ENCODE peak calls at places on chromosome 10, in nine cellular contexts. O is astrocyte; L is CD8-positive, alpha-beta memory T cell; G is hepatocyte; M is left ventricle myocardium inferior; Z is mesendoderm; D is A673; X is iPS DF 6.9; F is GM23338. Q is an unnamed sample. For H3K4me1, the result is how much of the 10 kb centered on the place peaks cover.

GRCh38 chr10:114647545-114648138 is 10.4 kb downstream of the ABLIM1 start:
- DNase-seq in O (peak), L (no peak), G (no peak), M (no peak), Z (no peak), D (no peak), X (no peak), F (no peak), Q (no peak)

GRCh38 chr10:28566458-28566857 is 33.5 kb downstream of the WAC start:
- DNase-seq in O (no peak), L (no peak), G (no peak), M (no peak), Z (no peak), D (no peak), X (no peak), F (no peak), Q (no peak)

GRCh38 chr10:127346604-127347003 is 150.2 kb upstream of the INSYN2A start:
- DNase-seq in O (no peak), L (no peak), G (no peak), M (no peak), Z (no peak), D (no peak), X (no peak), F (no peak), Q (no peak)

GRCh38 chr10:59057350-59057749 is 119.1 kb upstream of the PHYHIPL start:
- DNase-seq in O (no peak), L (no peak), G (no peak), M (no peak), Z (peak), D (no peak), X (no peak), F (no peak), Q (no peak)

GRCh38 chr10:132667613-132668394 is 118.1 kb downstream of the NKX6-2 start:
- DNase-seq in O (peak), L (no peak), G (no peak), M (no peak), Z (no peak), D (peak), X (no peak), F (no peak), Q (no peak)

GRCh38 chr10:45673074-45673628 is 579 bp upstream of the ZFAND4 start:
- DNase-seq in O (peak), L (no peak), G (peak), M (no peak), Z (no peak), D (peak), X (no peak), F (peak), Q (no peak)

GRCh38 chr10:99391346-99391745 is 39.1 kb downstream of the GOT1 start:
- DNase-seq in O (no peak), L (no peak), G (no peak), M (no peak), Z (peak), D (no peak), X (no peak), F (no peak), Q (no peak)

GRCh38 chr10:3102721-3103410 is 35.5 kb downstream of the PFKP start:
- DNase-seq in O (peak), L (no peak), G (no peak), M (no peak), Z (no peak), D (no peak), X (no peak), F (no peak), Q (no peak)

GRCh38 chr10:87973635-87974034 is 110.2 kb downstream of the PTEN start:
- DNase-seq in O (peak), L (no peak), G (no peak), M (no peak), Z (peak), D (no peak), X (no peak), F (peak), Q (no peak)

GRCh38 chr10:103476046-103476768 is 2.8 kb downstream of the CALHM3 start:
- DNase-seq in O (no peak), L (no peak), G (no peak), M (no peak), Z (peak), D (no peak), X (peak), F (peak), Q (peak)

GRCh38 chr10:117503170-117503885 is 39.2 kb upstream of the EMX2 start:
- DNase-seq in O (no peak), L (no peak), G (peak), M (no peak), Z (no peak), D (peak), X (no peak), F (no peak), Q (peak)

GRCh38 chr10:18381679-18382078 is 241.5 kb downstream of the CACNB2 start:
- DNase-seq in O (no peak), L (no peak), G (no peak), M (no peak), Z (no peak), D (no peak), X (no peak), F (no peak), Q (no peak)

GRCh38 chr10:66784796-66785195 is 141.0 kb upstream of the LRRTM3 start:
- DNase-seq in O (peak), L (no peak), G (no peak), M (no peak), Z (no peak), D (no peak), X (no peak), F (no peak), Q (no peak)

GRCh38 chr10:6311700-6312330 is 109.1 kb downstream of the PFKFB3 start:
- DNase-seq in O (no peak), L (no peak), G (no peak), M (no peak), Z (no peak), D (no peak), X (no peak), F (no peak), Q (no peak)

GRCh38 chr10:77844713-77845454 is 81.7 kb downstream of the DLG5 start:
- DNase-seq in O (peak), L (no peak), G (peak), M (no peak), Z (peak), D (peak), X (no peak), F (peak), Q (no peak)

GRCh38 chr10:2576892-2577291 is 490.5 kb upstream of the PFKP start:
- DNase-seq in O (no peak), L (no peak), G (no peak), M (no peak), Z (peak), D (no peak), X (no peak), F (peak), Q (no peak)

GRCh38 chr10:31830887-31831286 is 97.7 kb downstream of the ARHGAP12 start:
- DNase-seq in O (peak), L (no peak), G (no peak), M (no peak), Z (no peak), D (peak), X (no peak), F (no peak), Q (no peak)

GRCh38 chr10:85259908-85260307 is 931.5 kb downstream of the CCSER2 start:
- DNase-seq in O (no peak), L (no peak), G (no peak), M (no peak), Z (no peak), D (no peak), X (no peak), F (no peak), Q (no peak)

GRCh38 chr10:44564801-44565200 is 179.9 kb upstream of the CXCL12 start:
- DNase-seq in O (no peak), L (no peak), G (no peak), M (no peak), Z (no peak), D (no peak), X (no peak), F (no peak), Q (no peak)

GRCh38 chr10:29862926-29863614 is 196.3 kb downstream of the JCAD start:
- DNase-seq in O (peak), L (no peak), G (no peak), M (no peak), Z (no peak), D (no peak), X (no peak), F (no peak), Q (no peak)

GRCh38 chr10:87578799-87579401 is 74.2 kb downstream of the MINPP1 start:
- DNase-seq in O (no peak), L (no peak), G (peak), M (no peak), Z (no peak), D (no peak), X (no peak), F (no peak), Q (no peak)

GRCh38 chr10:72315611-72316385 is 38.9 kb downstream of the DNAJB12 start:
- DNase-seq in O (peak), L (no peak), G (peak), M (no peak), Z (no peak), D (no peak), X (no peak), F (no peak), Q (no peak)

GRCh38 chr10:72314263-72314662 is 40.5 kb downstream of the DNAJB12 start:
- DNase-seq in O (no peak), L (no peak), G (no peak), M (no peak), Z (no peak), D (no peak), X (no peak), F (no peak), Q (no peak)

GRCh38 chr10:72315054-72315453 is 39.7 kb downstream of the DNAJB12 start:
- DNase-seq in O (no peak), L (no peak), G (peak), M (no peak), Z (peak), D (no peak), X (no peak), F (peak), Q (no peak)

GRCh38 chr10:72316748-72317435 is 37.8 kb downstream of the DNAJB12 start:
- DNase-seq in O (no peak), L (no peak), G (peak), M (peak), Z (no peak), D (peak), X (no peak), F (no peak), Q (peak)

GRCh38 chr10:72316386-72316700 is 38.4 kb downstream of the DNAJB12 start:
- DNase-seq in O (no peak), L (no peak), G (peak), M (no peak), Z (no peak), D (no peak), X (no peak), F (no peak), Q (no peak)
- H3K4me1 ChIP-seq in O (under half), L (half or more), G (under half), M (half or more), Z (under half), D (under half), X (under half), F (under half), Q (under half)

GRCh38 chr10:122346326-122346950 is 28.1 kb upstream of the PLEKHA1 start:
- DNase-seq in O (no peak), L (no peak), G (no peak), M (no peak), Z (no peak), D (no peak), X (no peak), F (no peak), Q (no peak)
- H3K4me1 ChIP-seq in O (under half), L (under half), G (under half), M (under half), Z (under half), D (under half), X (under half), F (under half), Q (under half)

GRCh38 chr10:35466661-35467060 is 130.4 kb downstream of the CCNY start:
- DNase-seq in O (no peak), L (no peak), G (no peak), M (no peak), Z (no peak), D (no peak), X (no peak), F (no peak), Q (no peak)
- H3K4me1 ChIP-seq in O (under half), L (half or more), G (under half), M (half or more), Z (under half), D (half or more), X (under half), F (half or more), Q (under half)

DNA sequence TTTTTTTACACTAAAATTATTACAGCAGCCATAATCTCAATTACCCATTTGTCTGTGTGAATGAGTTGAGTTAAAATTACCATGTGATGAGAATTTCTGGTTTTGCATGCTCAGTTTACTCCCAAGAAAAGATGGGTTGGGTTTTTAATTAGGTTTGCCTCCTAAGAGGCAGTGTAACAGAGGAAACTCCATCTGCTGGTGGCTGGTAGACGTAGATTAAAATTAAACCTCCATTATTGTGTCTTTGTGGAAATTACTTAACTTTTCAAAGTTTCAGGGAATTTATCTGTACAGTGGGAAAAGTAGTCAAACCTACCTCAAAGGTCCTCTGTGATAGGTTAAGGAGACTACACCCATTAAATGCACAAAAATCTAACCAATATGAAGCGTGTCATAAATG is 954.2 kb downstream of the PCDH15 start:
- DNase-seq in O (no peak), L (no peak), G (no peak), M (no peak), Z (peak), D (no peak), X (no peak), F (peak), Q (no peak)
- H3K4me1 ChIP-seq in O (under half), L (under half), G (under half), M (under half), Z (under half), D (under half), X (under half), F (under half), Q (under half)

DNA sequence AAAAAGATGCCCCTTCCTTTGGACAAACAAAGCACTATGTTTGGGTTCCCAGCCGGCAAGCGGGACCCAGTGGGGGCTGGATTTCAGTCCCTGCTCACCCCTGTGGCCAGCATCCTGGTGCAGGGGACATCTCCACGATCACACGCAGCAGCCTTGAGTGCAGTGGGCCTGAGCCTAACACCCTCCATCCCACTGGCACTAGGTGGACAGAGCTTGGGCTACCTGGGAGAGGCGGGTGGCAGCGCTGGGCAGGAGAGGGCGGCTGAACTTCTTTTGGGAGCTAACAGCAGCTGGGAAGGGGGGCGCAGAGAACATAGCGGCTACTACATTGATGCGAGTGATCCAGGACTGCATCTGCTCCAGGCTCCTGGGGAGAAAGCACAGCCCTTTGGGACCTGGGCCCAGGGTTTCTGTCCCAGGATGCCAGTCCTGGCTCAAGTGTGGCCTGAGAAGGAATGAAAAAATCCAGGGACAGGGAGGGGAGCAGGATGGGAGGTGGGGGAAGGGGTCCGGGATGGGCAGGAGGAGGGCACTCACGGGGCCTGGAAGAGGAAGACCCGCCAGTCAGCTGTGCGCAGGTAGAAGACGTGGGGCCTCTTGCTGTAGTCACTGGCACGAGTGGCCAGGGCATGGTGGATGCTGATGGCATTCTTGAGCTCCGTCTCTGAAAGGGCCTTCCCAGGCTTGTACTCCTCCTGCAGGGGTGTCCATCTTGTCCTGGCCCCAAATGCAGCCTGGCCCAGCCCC is 9.0 kb downstream of the NFKB2 start:
- DNase-seq in O (no peak), L (no peak), G (no peak), M (no peak), Z (no peak), D (no peak), X (no peak), F (no peak), Q (no peak)
- H3K4me1 ChIP-seq in O (under half), L (under half), G (under half), M (under half), Z (under half), D (under half), X (under half), F (under half), Q (under half)

GRCh38 chr10:97390096-97390495 is 11.0 kb downstream of the RRP12 start:
- DNase-seq in O (no peak), L (no peak), G (no peak), M (no peak), Z (no peak), D (no peak), X (no peak), F (no peak), Q (no peak)
- H3K4me1 ChIP-seq in O (under half), L (under half), G (under half), M (under half), Z (under half), D (under half), X (under half), F (under half), Q (under half)

DNA sequence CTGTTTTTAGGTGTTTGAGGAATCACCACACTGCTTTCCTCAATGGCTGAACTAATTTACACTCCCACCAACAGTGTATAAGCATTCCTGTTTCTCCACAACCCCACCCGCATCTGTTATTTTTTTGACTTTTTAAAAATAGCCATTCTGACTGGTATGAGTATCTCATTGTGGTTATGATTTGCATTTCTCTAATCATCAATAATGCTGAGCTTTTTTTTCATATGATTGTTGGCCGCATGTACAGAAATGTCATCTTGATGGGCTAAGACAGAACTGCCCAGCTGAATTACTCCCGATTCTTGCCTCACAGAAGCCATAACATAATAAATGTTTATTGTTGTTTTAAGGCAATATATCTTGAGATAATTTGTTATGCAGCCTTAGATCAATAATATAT is 93.1 kb upstream of the DKK1 start:
- DNase-seq in O (no peak), L (no peak), G (no peak), M (no peak), Z (no peak), D (no peak), X (no peak), F (no peak), Q (no peak)
- H3K4me1 ChIP-seq in O (under half), L (under half), G (under half), M (under half), Z (under half), D (under half), X (under half), F (under half), Q (under half)

GRCh38 chr10:95422196-95422595 is 131.4 kb upstream of the PDLIM1 start:
- DNase-seq in O (no peak), L (no peak), G (no peak), M (no peak), Z (no peak), D (no peak), X (no peak), F (no peak), Q (no peak)

GRCh38 chr10:95425592-95426465 is 135.0 kb upstream of the PDLIM1 start:
- DNase-seq in O (no peak), L (no peak), G (no peak), M (no peak), Z (peak), D (no peak), X (no peak), F (no peak), Q (no peak)

GRCh38 chr10:95419399-95419798 is 128.6 kb upstream of the PDLIM1 start:
- DNase-seq in O (no peak), L (no peak), G (no peak), M (no peak), Z (no peak), D (no peak), X (no peak), F (no peak), Q (no peak)

GRCh38 chr10:95423327-95424005 is 132.7 kb upstream of the PDLIM1 start:
- DNase-seq in O (no peak), L (no peak), G (no peak), M (no peak), Z (no peak), D (no peak), X (no peak), F (no peak), Q (no peak)

DNA sequence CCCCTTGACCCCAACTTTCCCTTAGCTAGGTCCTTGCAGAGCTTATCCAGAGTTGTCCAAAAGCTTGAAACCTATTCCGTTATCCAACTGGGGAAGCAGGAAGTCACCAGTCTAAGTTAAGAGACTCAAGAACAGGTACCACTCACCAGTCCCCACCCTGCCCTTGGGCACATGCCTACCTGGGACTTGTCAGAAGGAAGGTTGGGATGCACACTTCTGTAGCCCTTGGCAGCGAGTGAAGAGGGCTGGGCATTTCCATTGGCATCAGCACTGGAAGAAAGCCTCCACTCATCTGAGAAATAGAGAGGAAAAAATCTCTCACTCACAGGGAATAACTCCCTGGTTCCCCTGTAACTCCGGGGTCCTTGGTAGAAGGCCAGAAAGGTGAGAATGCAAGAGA is 131.0 kb upstream of the PDLIM1 start:
- DNase-seq in O (no peak), L (no peak), G (no peak), M (no peak), Z (no peak), D (no peak), X (no peak), F (no peak), Q (no peak)
- H3K4me1 ChIP-seq in O (under half), L (under half), G (under half), M (half or more), Z (under half), D (under half), X (under half), F (under half), Q (under half)